ENCODE peak calls at places on chromosomes 13 and 19, in ten cellular contexts. Z is GM12878, H is HCT116, T is spleen, L is transverse colon, E is H1, X is breast epithelium, U is suprapubic skin, R is Panc1, F is vagina. I is an unnamed sample.
A peak's percentile ranks its signal among the peaks of the same experiment; 100 is the strongest.

GRCh38 chr13:48660356-48661076 is 6.8 kb downstream of the CYSLTR2 start:
- DNase-seq in Z (peak; percentile 27), H (no peak), T (no peak), L (no peak), E (no peak), X (no peak), U (no peak), R (no peak), F (no peak), I (no peak)

GRCh38 chr19:11322269-11323024 is 17.0 kb downstream of the RAB3D start:
- DNase-seq in Z (no peak), H (no peak), T (no peak), L (no peak), E (no peak), X (no peak), U (no peak), R (no peak), F (no peak), I (no peak)

GRCh38 chr19:12721656-12722565 is 1.8 kb downstream of the TNPO2 start:
- DNase-seq in Z (no peak), H (no peak), T (peak; percentile 90), L (peak; percentile 70), E (peak; percentile 66), X (peak; percentile 68), U (peak; percentile 88), R (no peak), F (no peak), I (peak; percentile 60)

GRCh38 chr19:49677232-49677881 is at the start of gene PRMT1:
- DNase-seq in Z (no peak), H (no peak), T (peak; percentile 92), L (peak; percentile 44), E (no peak), X (no peak), U (no peak), R (no peak), F (no peak), I (no peak)

GRCh38 chr13:113238542-113238941 is 29.1 kb downstream of the CUL4A start:
- DNase-seq in Z (no peak), H (no peak), T (no peak), L (no peak), E (no peak), X (no peak), U (peak; percentile 6), R (no peak), F (no peak), I (no peak)

GRCh38 chr13:35848316-35848715 is 282.9 kb downstream of the DCLK1 start:
- DNase-seq in Z (no peak), H (no peak), T (no peak), L (no peak), E (no peak), X (no peak), U (no peak), R (no peak), F (no peak), I (no peak)

GRCh38 chr13:39253774-39254173 is 215.5 kb downstream of the NHLRC3 start:
- DNase-seq in Z (no peak), H (no peak), T (no peak), L (no peak), E (no peak), X (no peak), U (no peak), R (no peak), F (no peak), I (no peak)

GRCh38 chr19:12085074-12085818 is 20.7 kb downstream of the ZNF844 start:
- DNase-seq in Z (no peak), H (no peak), T (no peak), L (no peak), E (no peak), X (no peak), U (no peak), R (no peak), F (no peak), I (no peak)

GRCh38 chr19:56126983-56127780 is 6.1 kb upstream of the ZNF787 start:
- DNase-seq in Z (no peak), H (no peak), T (no peak), L (no peak), E (no peak), X (no peak), U (no peak), R (no peak), F (no peak), I (no peak)

GRCh38 chr19:49427855-49428546 is 2.8 kb downstream of the GFY start:
- DNase-seq in Z (no peak), H (no peak), T (no peak), L (no peak), E (no peak), X (no peak), U (peak; percentile 65), R (no peak), F (no peak), I (no peak)

GRCh38 chr13:32528358-32528757 is 10.2 kb downstream of the N4BP2L2 start:
- DNase-seq in Z (no peak), H (no peak), T (no peak), L (no peak), E (no peak), X (no peak), U (no peak), R (no peak), F (no peak), I (no peak)

GRCh38 chr13:19861762-19862161 is 1.7 kb downstream of the ZMYM5 start:
- DNase-seq in Z (no peak), H (no peak), T (no peak), L (no peak), E (no peak), X (no peak), U (no peak), R (no peak), F (no peak), I (no peak)

GRCh38 chr19:58170860-58171259 is 12.0 kb upstream of the ZNF274 start:
- DNase-seq in Z (no peak), H (no peak), T (no peak), L (no peak), E (no peak), X (no peak), U (no peak), R (no peak), F (no peak), I (no peak)

GRCh38 chr19:37980419-37980975 is 73.5 kb downstream of the SIPA1L3 start:
- DNase-seq in Z (no peak), H (no peak), T (peak; percentile 69), L (no peak), E (no peak), X (no peak), U (no peak), R (no peak), F (no peak), I (no peak)

GRCh38 chr19:41479757-41480191 is 36.8 kb downstream of the ERICH4 start:
- DNase-seq in Z (no peak), H (no peak), T (peak; percentile 74), L (no peak), E (no peak), X (no peak), U (no peak), R (no peak), F (no peak), I (peak; percentile 9)
- TF ChIP-seq POLR2AphosphoS5 in Z (no peak), H (no peak), T (peak; percentile 78), L (no peak), E (no peak), X (no peak), U (no peak), R (no peak), F (peak; percentile 36), I (no peak)

DNA sequence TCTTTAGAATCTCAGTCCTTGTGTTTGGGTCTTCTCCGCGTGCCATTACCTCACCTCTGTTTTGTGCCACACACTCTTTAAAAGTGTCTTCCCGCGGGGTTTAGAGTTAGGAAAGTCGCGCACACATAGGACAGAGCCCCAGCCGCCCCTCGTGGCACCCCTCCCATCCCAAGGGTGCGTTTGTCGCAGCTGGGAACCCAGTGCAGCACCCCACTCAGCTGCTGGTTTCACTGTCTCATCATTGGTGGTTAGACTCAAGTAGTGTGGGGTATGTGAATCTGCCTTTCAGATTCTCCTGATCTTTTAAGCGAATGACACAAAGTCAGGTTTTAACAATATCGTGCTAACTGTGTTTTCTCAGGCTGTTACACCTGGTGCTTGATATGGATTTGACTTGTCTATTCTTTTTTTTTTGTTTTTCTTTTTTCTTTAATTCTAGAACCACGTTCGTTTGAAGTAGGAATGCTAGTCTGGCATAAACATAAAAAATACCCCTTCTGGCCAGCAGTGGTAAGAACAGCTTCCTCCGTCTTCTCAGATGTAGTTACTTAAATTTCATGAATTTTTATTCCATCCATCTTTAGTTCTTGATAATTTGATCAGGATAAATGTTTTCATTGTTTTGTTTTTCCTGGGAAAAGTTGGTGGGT is 19.5 kb upstream of the NDUFS7 start:
- DNase-seq in Z (no peak), H (no peak), T (no peak), L (no peak), E (no peak), X (no peak), U (no peak), R (no peak), F (no peak), I (no peak)
- H3K4me1 ChIP-seq in Z (peaks cover 27% of the 10 kb centered on the region), H (no peaks in the 10 kb centered on the region), T (peaks cover 31% of the 10 kb centered on the region), L (peaks cover 6% of the 10 kb centered on the region), E (no peaks in the 10 kb centered on the region), X (peaks cover 8% of the 10 kb centered on the region), U (peaks cover 22% of the 10 kb centered on the region), R (no peaks in the 10 kb centered on the region), F (peaks cover 25% of the 10 kb centered on the region), I (peaks cover 11% of the 10 kb centered on the region)

GRCh38 chr13:36875955-36876354 is 44.1 kb downstream of the SMAD9 start:
- DNase-seq in Z (no peak), H (no peak), T (no peak), L (no peak), E (no peak), X (no peak), U (no peak), R (no peak), F (no peak), I (no peak)

GRCh38 chr13:36870050-36870692 is 49.9 kb downstream of the SMAD9 start:
- DNase-seq in Z (no peak), H (no peak), T (no peak), L (no peak), E (no peak), X (no peak), U (no peak), R (no peak), F (no peak), I (no peak)

GRCh38 chr13:36875431-36875830 is 44.6 kb downstream of the SMAD9 start:
- DNase-seq in Z (no peak), H (no peak), T (no peak), L (no peak), E (no peak), X (no peak), U (no peak), R (no peak), F (no peak), I (no peak)

GRCh38 chr13:36872621-36873020 is 47.4 kb downstream of the SMAD9 start:
- DNase-seq in Z (no peak), H (no peak), T (no peak), L (peak; percentile 26), E (no peak), X (no peak), U (no peak), R (no peak), F (no peak), I (peak; percentile 49)
- TF ChIP-seq POLR2AphosphoS5 in Z (no peak), H (no peak), T (no peak), L (no peak), E (no peak), X (no peak), U (no peak), R (no peak), F (no peak), I (no peak)

DNA sequence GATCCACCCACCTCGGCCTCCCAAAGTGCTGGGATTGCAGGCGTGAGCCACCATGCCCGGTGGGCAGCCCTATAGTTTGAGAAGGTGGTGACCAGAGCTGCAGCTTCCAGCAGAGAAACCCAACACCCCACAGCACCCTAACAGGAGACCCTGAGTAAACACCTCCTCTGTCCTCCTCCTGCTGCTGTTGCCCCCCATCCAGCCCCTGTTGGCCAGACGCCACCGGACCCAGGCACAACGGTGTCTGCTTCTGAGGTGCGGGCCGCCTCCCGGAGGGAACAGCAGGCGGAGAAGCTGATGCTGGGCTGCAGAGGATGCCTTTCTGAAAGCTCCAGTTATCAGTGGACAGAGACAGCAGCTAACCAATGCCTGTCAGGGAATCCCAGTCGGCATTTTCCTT is 175.5 kb downstream of the COL4A1 start:
- DNase-seq in Z (no peak), H (no peak), T (no peak), L (no peak), E (no peak), X (no peak), U (no peak), R (no peak), F (no peak), I (no peak)
- H3K4me1 ChIP-seq in Z (no peaks in the 10 kb centered on the region), H (no peaks in the 10 kb centered on the region), T (peaks cover 7% of the 10 kb centered on the region), L (no peaks in the 10 kb centered on the region), E (peaks cover 28% of the 10 kb centered on the region), X (no peaks in the 10 kb centered on the region), U (peaks cover 8% of the 10 kb centered on the region), R (no peaks in the 10 kb centered on the region), F (peaks cover 11% of the 10 kb centered on the region), I (no peaks in the 10 kb centered on the region)

I was measured in prostate gland.